ENCODE peak calls at places on chromosomes 7 and 10, in eight cellular contexts. T is ascending aorta; I is tibial artery; C is CD8-positive, alpha-beta memory T cell; L is ovary; J is OCI-LY7; Q is cardiac fibroblast; P is IMR-90. U is an unnamed sample.

GRCh38 chr7:105655901-105656380 is 74.6 kb upstream of the EFCAB10 start:
- DNase-seq in T (no peak), I (no peak), C (no peak), L (no peak), J (no peak), Q (no peak), P (no peak), U (no peak)

GRCh38 chr7:2138146-2138765 is 94.5 kb downstream of the MAD1L1 start:
- DNase-seq in T (no peak), I (no peak), C (no peak), L (no peak), J (no peak), Q (no peak), P (no peak), U (peak)

GRCh38 chr10:15824498-15824897 is 35.8 kb downstream of the MINDY3 start:
- DNase-seq in T (no peak), I (no peak), C (no peak), L (no peak), J (peak), Q (peak), P (peak), U (no peak)

GRCh38 chr7:42745357-42746022 is 166.4 kb downstream of the C7orf25 start:
- DNase-seq in T (no peak), I (no peak), C (no peak), L (peak), J (peak), Q (peak), P (peak), U (peak)

GRCh38 chr10:109126016-109126415 is 797.3 kb downstream of the XPNPEP1 start:
- DNase-seq in T (no peak), I (no peak), C (no peak), L (no peak), J (no peak), Q (no peak), P (no peak), U (no peak)

GRCh38 chr7:40374575-40374974 is 239.8 kb downstream of the SUGCT start:
- DNase-seq in T (no peak), I (no peak), C (no peak), L (no peak), J (no peak), Q (no peak), P (peak), U (no peak)

GRCh38 chr7:603152-603941 is 83.7 kb upstream of the PDGFA start:
- DNase-seq in T (no peak), I (no peak), C (peak), L (no peak), J (no peak), Q (no peak), P (no peak), U (no peak)

GRCh38 chr7:11579141-11579540 is 252.9 kb downstream of the THSD7A start:
- DNase-seq in T (no peak), I (no peak), C (no peak), L (no peak), J (no peak), Q (no peak), P (no peak), U (no peak)

GRCh38 chr7:14836571-14837189 is 65.9 kb downstream of the DGKB start:
- DNase-seq in T (no peak), I (no peak), C (no peak), L (no peak), J (no peak), Q (peak), P (peak), U (no peak)

GRCh38 chr7:22429386-22429785 is 70.6 kb downstream of the STEAP1B start:
- DNase-seq in T (no peak), I (no peak), C (no peak), L (no peak), J (no peak), Q (no peak), P (peak), U (no peak)

GRCh38 chr7:90560730-90561129 is 35.4 kb upstream of the CDK14 start:
- DNase-seq in T (no peak), I (no peak), C (no peak), L (no peak), J (no peak), Q (peak), P (no peak), U (no peak)

GRCh38 chr7:148903504-148903903 is 19.4 kb upstream of the EZH2 start:
- DNase-seq in T (no peak), I (no peak), C (no peak), L (no peak), J (no peak), Q (no peak), P (no peak), U (no peak)

GRCh38 chr7:148911626-148912025 is 27.5 kb upstream of the EZH2 start:
- DNase-seq in T (no peak), I (no peak), C (no peak), L (no peak), J (no peak), Q (no peak), P (no peak), U (no peak)

GRCh38 chr7:148905093-148905666 is 21.1 kb upstream of the EZH2 start:
- DNase-seq in T (no peak), I (no peak), C (no peak), L (no peak), J (no peak), Q (no peak), P (no peak), U (no peak)

GRCh38 chr7:148909560-148909959 is 25.5 kb upstream of the EZH2 start:
- DNase-seq in T (no peak), I (no peak), C (no peak), L (no peak), J (no peak), Q (no peak), P (no peak), U (no peak)

GRCh38 chr7:148906707-148907498 is 22.8 kb upstream of the EZH2 start:
- DNase-seq in T (no peak), I (no peak), C (no peak), L (no peak), J (no peak), Q (no peak), P (no peak), U (no peak)
- H3K4me3 ChIP-seq in T (no peak), I (no peak), C (no peak), L (no peak), J (no peak), Q (no peak), P (no peak), U (no peak)

DNA sequence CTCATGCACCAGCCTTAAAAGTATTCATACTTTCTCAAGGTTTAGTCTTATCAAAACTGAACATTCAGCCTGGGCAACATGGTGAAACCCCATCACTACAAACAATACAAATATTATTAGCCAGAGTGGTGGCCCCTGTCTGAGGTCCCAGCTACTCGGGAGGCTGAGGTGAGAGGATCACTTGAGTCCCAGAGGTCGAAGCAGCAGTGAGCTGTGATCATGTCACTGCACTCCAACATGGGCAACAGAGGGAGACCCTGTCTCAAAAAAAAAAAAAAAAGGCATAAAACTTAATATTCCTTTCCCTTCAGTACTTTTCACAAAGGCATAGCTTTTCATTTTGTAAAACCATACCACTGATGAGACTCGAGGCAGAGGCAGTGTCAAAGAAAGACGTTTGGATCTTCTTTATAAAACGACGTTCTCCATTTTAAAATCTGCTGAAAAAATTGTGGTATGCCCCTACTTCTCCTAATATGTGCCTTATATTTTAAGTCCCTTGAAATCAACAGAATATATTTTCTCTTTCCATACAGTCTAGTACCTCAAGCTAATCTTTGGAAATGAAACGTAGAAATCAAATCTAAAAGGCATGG is 1.9 kb downstream of the NSUN6 start:
- DNase-seq in T (no peak), I (no peak), C (no peak), L (no peak), J (peak), Q (no peak), P (no peak), U (no peak)
- H3K4me3 ChIP-seq in T (no peak), I (no peak), C (peak), L (no peak), J (peak), Q (no peak), P (no peak), U (no peak)

GRCh38 chr7:17236161-17236560 is 62.3 kb upstream of the AHR start:
- DNase-seq in T (no peak), I (no peak), C (no peak), L (no peak), J (no peak), Q (peak), P (no peak), U (no peak)

GRCh38 chr7:17230099-17230807 is 68.2 kb upstream of the AHR start:
- DNase-seq in T (no peak), I (no peak), C (no peak), L (no peak), J (no peak), Q (no peak), P (no peak), U (no peak)

GRCh38 chr7:17234398-17235021 is 63.9 kb upstream of the AHR start:
- DNase-seq in T (no peak), I (no peak), C (peak), L (no peak), J (no peak), Q (peak), P (peak), U (peak)

GRCh38 chr7:17236603-17237002 is 61.8 kb upstream of the AHR start:
- DNase-seq in T (no peak), I (no peak), C (no peak), L (no peak), J (no peak), Q (peak), P (peak), U (no peak)

DNA sequence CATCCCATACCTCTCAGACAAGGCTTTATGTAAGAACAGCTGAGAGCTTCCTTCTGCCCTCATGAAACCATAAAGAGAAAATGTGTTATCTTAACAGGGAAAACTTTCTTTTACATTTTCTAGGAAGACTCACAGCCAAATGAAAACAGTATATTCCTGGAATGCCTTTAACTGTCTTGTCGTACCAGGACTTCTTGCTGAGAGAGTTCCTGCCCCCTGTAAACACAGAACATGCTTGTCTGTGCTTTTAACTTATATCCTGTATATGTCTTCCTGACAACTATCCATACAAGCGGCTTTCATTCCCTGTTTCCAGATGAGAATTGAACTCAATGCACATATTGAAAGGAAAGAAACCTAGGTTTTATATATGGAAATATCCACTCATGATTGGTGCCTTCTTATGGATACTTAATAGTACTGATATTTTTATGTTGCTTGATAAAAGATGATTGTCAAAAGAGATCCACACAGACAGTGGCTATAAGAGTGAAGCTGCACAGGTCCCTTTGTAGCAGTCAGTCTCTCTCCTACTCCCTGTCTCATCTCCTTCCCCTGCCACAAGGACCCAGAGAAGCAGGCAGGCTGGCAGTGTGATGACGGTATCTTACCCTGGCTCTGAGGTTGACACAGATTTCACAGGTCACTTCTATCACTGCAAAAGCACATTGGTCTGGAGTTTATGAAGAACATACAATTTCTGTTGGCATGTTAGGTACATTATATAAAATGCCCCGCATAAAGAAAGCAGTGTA is 64.6 kb upstream of the AHR start:
- DNase-seq in T (no peak), I (no peak), C (peak), L (no peak), J (no peak), Q (peak), P (no peak), U (peak)
- H3K4me3 ChIP-seq in T (no peak), I (no peak), C (peak), L (no peak), J (no peak), Q (no peak), P (no peak), U (no peak)

DNA sequence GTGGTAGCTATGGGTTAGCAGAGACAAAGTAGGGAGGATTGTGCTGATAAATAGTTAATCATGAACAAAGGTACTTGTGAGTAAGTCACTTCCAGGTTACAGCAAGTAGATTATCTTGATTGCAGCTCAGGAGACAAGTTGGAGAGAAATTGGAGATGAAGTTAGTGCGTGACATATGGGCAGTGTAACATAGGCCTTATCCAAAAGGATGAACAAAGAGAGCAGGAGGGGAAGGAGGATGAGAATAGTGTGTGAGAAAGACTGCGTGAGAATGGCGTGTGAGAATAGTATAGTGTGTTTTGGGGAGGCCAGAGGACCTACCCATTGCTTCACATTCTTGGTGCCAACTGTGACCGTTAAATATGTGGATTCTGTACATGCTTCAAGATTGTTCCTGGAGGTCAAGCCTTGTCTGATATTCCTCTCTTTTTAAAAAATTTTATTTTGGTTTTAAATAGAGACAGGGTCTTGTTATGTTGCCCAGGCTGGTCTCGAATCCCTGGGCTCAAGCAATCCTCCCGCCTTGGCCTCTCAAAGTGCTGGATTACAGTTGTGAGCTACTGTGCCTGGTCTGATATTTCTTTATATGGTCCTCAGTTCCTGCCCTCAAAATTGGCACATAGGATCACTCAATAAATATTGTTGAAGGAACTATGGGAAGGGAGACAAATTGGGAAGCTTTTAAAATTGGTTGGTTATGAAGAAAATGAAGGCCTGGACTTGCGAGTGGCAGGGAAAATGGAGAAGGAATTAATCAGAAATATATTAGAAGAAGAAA is 3.2 kb downstream of the VCL start:
- DNase-seq in T (no peak), I (no peak), C (no peak), L (no peak), J (no peak), Q (no peak), P (no peak), U (no peak)
- H3K4me3 ChIP-seq in T (peak), I (peak), C (no peak), L (no peak), J (no peak), Q (peak), P (peak), U (no peak)

GRCh38 chr10:6095810-6096209 is 7.0 kb downstream of the RBM17 start:
- DNase-seq in T (no peak), I (no peak), C (no peak), L (no peak), J (no peak), Q (no peak), P (no peak), U (no peak)

GRCh38 chr10:6089334-6090219 is 743 bp downstream of the RBM17 start:
- DNase-seq in T (no peak), I (no peak), C (no peak), L (no peak), J (peak), Q (peak), P (no peak), U (no peak)

GRCh38 chr10:6088721-6089333 is at the start of gene RBM17:
- DNase-seq in T (peak), I (peak), C (peak), L (peak), J (peak), Q (peak), P (peak), U (peak)

GRCh38 chr10:6092731-6093130 is 3.9 kb downstream of the RBM17 start:
- DNase-seq in T (no peak), I (no peak), C (no peak), L (no peak), J (no peak), Q (no peak), P (no peak), U (no peak)

DNA sequence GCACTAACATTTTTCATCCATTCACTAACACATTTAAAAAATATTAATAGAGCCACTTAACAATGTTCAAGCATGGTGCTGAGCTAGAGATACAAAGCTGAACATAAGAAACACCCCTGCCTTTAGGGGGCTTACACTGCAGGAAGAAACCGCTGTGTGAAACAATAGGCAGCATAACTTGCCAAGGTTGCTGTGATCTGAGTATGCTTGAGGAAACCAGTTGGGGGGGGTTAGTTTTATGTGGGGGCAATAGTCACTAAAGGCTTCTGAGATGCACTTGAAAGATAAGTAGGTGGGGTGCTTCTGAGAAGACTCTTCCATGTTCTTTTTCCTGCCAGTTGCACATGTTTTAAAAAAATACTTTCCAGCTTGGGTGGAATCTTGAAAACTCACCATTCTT is 2.8 kb downstream of the RBM17 start:
- DNase-seq in T (no peak), I (no peak), C (no peak), L (no peak), J (peak), Q (peak), P (no peak), U (peak)
- H3K4me3 ChIP-seq in T (no peak), I (no peak), C (no peak), L (no peak), J (peak), Q (no peak), P (no peak), U (no peak)

U was measured in Jurkat, Clone E6-1.